ENCODE peak calls at places on chromosomes 6 and 20, in seven cellular contexts. I is AML-193, X is right cardiac atrium, Y is LoVo, V is nephron progenitor cell, Q is HFFc6, O is endothelial cell. E is an unnamed sample.

GRCh38 chr6:35042451-35042850 is 98.7 kb downstream of the TCP11 start:
- DNase-seq in O (no peak), X (no peak), Y (no peak), I (no peak), V (no peak), Q (no peak), E (no peak)

GRCh38 chr6:117346142-117346930 is 79.4 kb downstream of the ROS1 start:
- DNase-seq in I (peak; percentile 72), O (no peak), Q (peak; percentile 41), V (no peak), Y (peak; percentile 48), X (no peak), E (no peak)

GRCh38 chr20:57205625-57206219 is 60.7 kb downstream of the BMP7 start:
- DNase-seq in O (no peak), I (no peak), Q (peak; percentile 76), Y (peak; percentile 66), V (no peak), X (no peak), E (no peak)

GRCh38 chr20:52171025-52171424 is 20.6 kb downstream of the ZFP64 start:
- DNase-seq in Q (no peak), O (no peak), X (no peak), Y (no peak), I (no peak), V (no peak), E (no peak)

GRCh38 chr6:150627601-150628012 is 27.9 kb downstream of the PLEKHG1 start:
- DNase-seq in X (no peak), Q (no peak), I (no peak), V (no peak), O (no peak), Y (peak; percentile 24), E (no peak)

GRCh38 chr6:154529957-154530356 is 19.5 kb upstream of the CNKSR3 start:
- DNase-seq in V (no peak), Q (no peak), Y (no peak), X (no peak), I (no peak), O (no peak), E (no peak)

GRCh38 chr20:46545077-46545826 is 5.2 kb downstream of the OCSTAMP start:
- DNase-seq in X (peak; percentile 54), I (peak; percentile 95), O (no peak), Q (no peak), V (no peak), Y (no peak), E (no peak)

GRCh38 chr20:48238326-48238725 is 453.0 kb upstream of the SULF2 start:
- DNase-seq in I (no peak), Y (no peak), O (no peak), V (no peak), Q (peak; percentile 26), X (no peak), E (no peak)

GRCh38 chr6:33492093-33492492 is 37.7 kb downstream of the ZBTB9 start:
- DNase-seq in O (no peak), V (no peak), Y (no peak), Q (no peak), X (no peak), I (no peak), E (no peak)

GRCh38 chr6:4666886-4667513 is 109.2 kb upstream of the CDYL start:
- DNase-seq in I (no peak), X (no peak), O (no peak), Q (no peak), Y (no peak), V (no peak), E (no peak)

E was measured in Right ventricle myocardium inferior.